ENCODE peak calls at places on chromosomes 4 and X, in six cellular contexts. I is lung; U is vagina; T is stomach; N is CD8-positive, alpha-beta T cell; D is cardiac muscle cell. K is an unnamed sample.

GRCh38 chrX:74242484-74243138 is 61.4 kb upstream of the ZCCHC13 start:
- DNase-seq in D (no peak), I (no peak), T (no peak), N (no peak), U (no peak), K (no peak)

GRCh38 chrX:155094468-155095061 is 23.3 kb downstream of the BRCC3 start:
- DNase-seq in I (no peak), D (peak; percentile 32), N (peak; percentile 2), T (no peak), U (no peak), K (no peak)

GRCh38 chrX:57417827-57418226 is 131.3 kb downstream of the FAAH2 start:
- DNase-seq in N (no peak), T (no peak), I (no peak), U (no peak), D (no peak), K (no peak)

GRCh38 chr4:77154074-77154473 is 2.9 kb upstream of the CCNG2 start:
- DNase-seq in U (no peak), I (no peak), N (no peak), T (no peak), D (no peak), K (no peak)

GRCh38 chr4:175412161-175412560 is 399.9 kb downstream of the GPM6A start:
- DNase-seq in I (no peak), T (no peak), D (no peak), U (no peak), N (no peak), K (no peak)

GRCh38 chrX:9928083-9928482 is 39.1 kb upstream of the CLDN34 start:
- DNase-seq in N (no peak), T (no peak), D (no peak), I (no peak), U (no peak), K (peak; percentile 76)

GRCh38 chr4:17220816-17221215 is 291.1 kb downstream of the QDPR start:
- DNase-seq in U (no peak), I (no peak), D (no peak), T (no peak), N (no peak), K (no peak)

GRCh38 chrX:27599928-27600327 is 9.8 kb downstream of the DCAF8L2 start:
- DNase-seq in I (no peak), T (no peak), D (peak; percentile 56), U (no peak), N (no peak), K (no peak)

GRCh38 chr4:3802571-3803474 is 36.6 kb downstream of the ADRA2C start:
- DNase-seq in T (no peak), I (no peak), D (no peak), U (no peak), N (no peak), K (no peak)

GRCh38 chrX:154540897-154541535 is 5.6 kb downstream of the G6PD start:
- DNase-seq in U (no peak), N (no peak), T (peak; percentile 72), I (peak; percentile 61), D (no peak), K (no peak)

DNA sequence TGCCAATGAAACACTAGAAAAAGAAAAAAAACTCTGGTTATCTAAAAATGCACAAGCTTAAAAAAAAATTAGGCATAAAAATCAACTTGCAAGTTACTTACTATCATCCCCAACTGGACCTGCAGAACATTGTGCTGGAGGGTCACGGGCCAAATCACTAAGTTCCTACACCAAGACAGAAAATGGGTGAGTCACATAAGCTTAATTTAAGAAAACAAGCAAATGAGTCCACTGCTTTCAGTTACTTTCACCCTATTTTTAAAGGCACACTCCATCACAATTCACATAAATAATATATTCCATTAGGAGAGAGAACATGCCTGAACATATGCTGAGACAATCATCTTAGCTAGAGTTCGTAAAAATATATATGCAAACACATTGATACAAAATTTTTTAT is 17.7 kb downstream of the UBE2D3 start:
- DNase-seq in I (no peak), U (no peak), T (no peak), D (no peak), N (no peak), K (no peak)
- H3K36me3 ChIP-seq in I (peaks cover 1% of the 10 kb centered on the region), U (no peaks in the 10 kb centered on the region), T (peaks cover 57% of the 10 kb centered on the region), D (peaks cover 40% of the 10 kb centered on the region), N (peaks cover 19% of the 10 kb centered on the region), K (peaks cover 3% of the 10 kb centered on the region)

GRCh38 chr4:94548571-94548970 is 96.8 kb downstream of the PDLIM5 start:
- DNase-seq in D (peak; percentile 91), T (no peak), I (no peak), U (no peak), N (no peak), K (no peak)

GRCh38 chr4:94546949-94547348 is 95.2 kb downstream of the PDLIM5 start:
- DNase-seq in D (no peak), U (no peak), I (no peak), N (no peak), T (no peak), K (no peak)

GRCh38 chr4:94545296-94545695 is 93.6 kb downstream of the PDLIM5 start:
- DNase-seq in N (no peak), D (peak; percentile 76), T (no peak), I (no peak), U (no peak), K (no peak)

GRCh38 chr4:94540476-94540875 is 88.7 kb downstream of the PDLIM5 start:
- DNase-seq in U (no peak), I (no peak), D (no peak), T (no peak), N (no peak), K (no peak)

DNA sequence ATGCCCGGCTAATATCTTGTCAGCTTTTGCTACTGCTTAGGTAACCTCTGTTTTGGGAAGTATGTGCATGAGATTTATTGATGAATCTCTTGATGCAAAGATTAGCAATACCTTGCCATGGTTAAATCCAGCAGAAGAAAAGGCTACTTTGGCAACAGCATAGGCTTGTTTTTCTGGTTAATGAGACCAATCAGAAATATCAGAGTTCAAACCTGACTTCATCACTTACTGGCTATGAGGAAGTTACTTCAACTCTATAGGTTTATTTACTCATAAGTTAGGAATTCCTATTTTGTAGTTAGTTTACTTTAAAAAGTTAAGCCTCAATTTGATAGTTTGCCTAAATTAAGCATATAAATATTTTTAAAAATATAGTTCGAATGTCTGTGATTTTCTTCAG is 93.1 kb downstream of the PDLIM5 start:
- DNase-seq in U (no peak), I (no peak), N (no peak), T (no peak), D (no peak), K (no peak)
- H3K4me3 ChIP-seq in U (no peak overlapping the region), I (no peak overlapping the region), N (no peak overlapping the region), T (no peak overlapping the region), D (no peak overlapping the region), K (no peak overlapping the region)

DNA sequence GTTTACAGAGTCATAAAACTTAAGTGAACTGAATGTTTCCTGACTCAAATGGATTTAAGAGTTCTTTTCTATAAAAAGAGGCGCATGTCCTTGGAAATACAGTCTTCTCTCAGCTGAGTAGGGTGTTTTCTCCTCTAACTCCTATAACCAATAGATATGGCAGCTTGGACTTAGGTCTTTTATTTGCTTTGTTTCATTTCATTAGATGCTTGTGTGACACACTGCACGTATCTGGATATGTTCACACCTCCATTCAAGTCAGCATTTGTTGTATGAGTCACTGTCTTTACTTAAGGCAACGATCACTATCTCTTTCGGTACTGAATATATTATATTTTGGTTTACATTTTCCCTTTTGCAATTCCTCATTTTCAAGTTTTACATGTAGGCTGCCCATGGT is 136.6 kb downstream of the ARSF start:
- DNase-seq in I (no peak), D (peak; percentile 16), T (no peak), N (no peak), U (no peak), K (no peak)
- H3K27ac ChIP-seq in I (no peak overlapping the region), D (no peak overlapping the region), T (no peak overlapping the region), N (no peak overlapping the region), U (no peak overlapping the region), K (no peak overlapping the region)

GRCh38 chr4:185344743-185345538 is 50.8 kb downstream of the LRP2BP start:
- DNase-seq in N (no peak), T (no peak), I (no peak), U (no peak), D (no peak), K (no peak)

GRCh38 chr4:185352202-185352601 is 43.5 kb downstream of the LRP2BP start:
- DNase-seq in I (no peak), T (no peak), D (no peak), N (no peak), U (no peak), K (no peak)

GRCh38 chr4:185351691-185352090 is 44.0 kb downstream of the LRP2BP start:
- DNase-seq in N (no peak), I (no peak), D (no peak), U (no peak), T (no peak), K (no peak)

GRCh38 chr4:185343726-185344581 is 51.8 kb downstream of the LRP2BP start:
- DNase-seq in N (no peak), U (no peak), I (no peak), T (no peak), D (peak; percentile 60), K (no peak)

DNA sequence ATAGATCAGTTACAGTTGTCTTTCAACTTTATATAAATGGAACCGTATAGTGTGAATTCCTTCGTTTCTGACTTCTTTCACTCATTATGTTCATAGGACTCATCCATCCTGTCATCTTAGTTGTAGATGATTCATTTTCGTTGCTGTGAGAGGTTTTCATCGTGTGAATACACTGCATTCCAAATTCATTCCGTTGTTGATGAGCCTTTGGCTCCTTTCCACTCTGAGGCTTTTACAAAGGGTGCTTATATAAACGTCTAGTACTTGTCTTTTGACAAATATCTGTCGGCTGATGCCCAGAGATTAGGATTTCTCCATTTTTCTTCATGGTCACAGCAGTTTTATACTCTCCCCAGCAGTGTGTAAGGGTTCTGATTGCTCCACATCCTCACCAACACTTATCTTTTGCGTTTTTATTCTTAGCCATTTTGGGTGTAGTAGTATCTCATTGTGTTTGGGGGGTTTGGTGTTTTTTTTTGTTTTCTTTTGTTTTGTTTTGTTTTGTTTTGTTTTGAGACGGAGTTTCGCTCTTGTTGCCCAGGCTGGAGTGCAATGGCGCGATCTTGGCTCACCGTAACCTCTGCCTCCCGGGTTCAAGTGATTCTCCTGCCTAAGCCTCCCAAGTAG is 48.6 kb downstream of the LRP2BP start:
- DNase-seq in I (no peak), U (no peak), N (no peak), T (no peak), D (peak; percentile 20), K (no peak)
- H3K36me3 ChIP-seq in I (peaks cover 18% of the 10 kb centered on the region), U (no peaks in the 10 kb centered on the region), N (no peaks in the 10 kb centered on the region), T (peaks cover 52% of the 10 kb centered on the region), D (peaks cover 21% of the 10 kb centered on the region), K (peaks cover 2% of the 10 kb centered on the region)